ENCODE peak calls at places on chromosome 17, in seven cellular contexts. D is HCT116, A is HepG2, G is GM12878, S is SK-N-SH, B is H1, C is K562. F is an unnamed sample.

GRCh38 chr17:43401293-43401692 is 2.5 kb downstream of the ARL4D start:
- DNase-seq in D (no peak), A (no peak), G (no peak), B (no peak), S (no peak), C (no peak), F (no peak)

GRCh38 chr17:72677714-72678390 is 414.6 kb downstream of the SLC39A11 start:
- DNase-seq in D (no peak), S (no peak), G (no peak), C (no peak), B (no peak), A (no peak), F (no peak)

GRCh38 chr17:44416558-44417289 is 27.3 kb upstream of the ITGA2B start:
- DNase-seq in B (no peak), S (no peak), A (no peak), G (no peak), D (no peak), C (no peak), F (no peak)

GRCh38 chr17:77356690-77357201 is 216.0 kb downstream of the SEC14L1 start:
- DNase-seq in S (no peak), D (no peak), C (no peak), G (no peak), B (no peak), A (no peak), F (no peak)

GRCh38 chr17:81870155-81870977 is 771 bp downstream of the ARHGDIA start:
- DNase-seq in S (peak), A (no peak), G (no peak), D (no peak), C (peak), B (peak), F (peak)

GRCh38 chr17:42651392-42651791 is 7.7 kb upstream of the TUBG2 start:
- DNase-seq in G (no peak), D (no peak), C (no peak), B (no peak), S (no peak), A (no peak), F (no peak)

GRCh38 chr17:74512041-74512440 is 19.2 kb downstream of the CD300LB start:
- DNase-seq in A (no peak), S (no peak), C (no peak), D (no peak), G (no peak), B (no peak), F (no peak)

GRCh38 chr17:30950189-30950588 is 20.6 kb upstream of the RNF135 start:
- DNase-seq in S (no peak), B (no peak), D (no peak), G (no peak), C (no peak), A (no peak), F (no peak)

GRCh38 chr17:74711058-74711824 is 1.5 kb downstream of the CD300LF start:
- DNase-seq in D (no peak), C (no peak), S (no peak), G (no peak), A (no peak), B (no peak), F (no peak)

GRCh38 chr17:35289222-35289621 is 46.4 kb downstream of the SLFN5 start:
- DNase-seq in D (no peak), S (no peak), G (no peak), C (no peak), A (no peak), B (no peak), F (no peak)

GRCh38 chr17:77036841-77037381 is 103.9 kb upstream of the SEC14L1 start:
- DNase-seq in C (peak), S (peak), B (no peak), G (no peak), D (no peak), A (no peak), F (peak)

GRCh38 chr17:49000943-49001342 is 3.8 kb downstream of the IGF2BP1 start:
- DNase-seq in A (no peak), D (no peak), G (no peak), C (no peak), B (no peak), S (no peak), F (no peak)

GRCh38 chr17:61494325-61495160 is 42.3 kb downstream of the TBX4 start:
- DNase-seq in C (no peak), D (no peak), B (no peak), S (peak), A (peak), G (no peak), F (no peak)

GRCh38 chr17:38379448-38379847 is 27.8 kb downstream of the SOCS7 start:
- DNase-seq in C (no peak), S (no peak), G (no peak), A (no peak), D (no peak), B (no peak), F (peak)

GRCh38 chr17:81453049-81453448 is 57.8 kb downstream of the BAHCC1 start:
- DNase-seq in B (no peak), G (no peak), A (no peak), C (no peak), S (no peak), D (no peak), F (no peak)

GRCh38 chr17:4900231-4901107 is 1.1 kb downstream of the C17orf107 start:
- DNase-seq in G (no peak), B (peak), C (no peak), A (no peak), S (no peak), D (no peak), F (no peak)

GRCh38 chr17:44965491-44966234 is 2.4 kb downstream of the C1QL1 start:
- DNase-seq in B (no peak), D (no peak), C (no peak), A (no peak), S (no peak), G (no peak), F (no peak)

GRCh38 chr17:38428150-38428642 is at the start of gene ARHGAP23:
- DNase-seq in S (peak), G (no peak), C (peak), A (no peak), D (no peak), B (peak), F (peak)

GRCh38 chr17:28878158-28878910 is 19.2 kb downstream of the FLOT2 start:
- DNase-seq in C (no peak), G (no peak), D (no peak), B (no peak), S (no peak), A (no peak), F (no peak)

GRCh38 chr17:63171428-63172205 is 205.6 kb downstream of the TANC2 start:
- DNase-seq in B (no peak), G (no peak), C (no peak), A (no peak), S (no peak), D (no peak), F (no peak)

GRCh38 chr17:62101090-62101489 is 36.0 kb upstream of the MED13 start:
- DNase-seq in D (no peak), C (no peak), G (no peak), S (no peak), B (no peak), A (no peak), F (no peak)

GRCh38 chr17:52024296-52024870 is 134.1 kb downstream of the CA10 start:
- DNase-seq in B (no peak), S (peak), D (no peak), G (no peak), A (no peak), C (no peak), F (no peak)

GRCh38 chr17:74309902-74310301 is 16.1 kb upstream of the KIF19 start:
- DNase-seq in C (no peak), G (no peak), B (no peak), D (no peak), S (no peak), A (no peak), F (no peak)

GRCh38 chr17:1482686-1483445 is 9.6 kb downstream of the MYO1C start:
- DNase-seq in S (no peak), B (no peak), A (no peak), D (no peak), C (no peak), G (no peak), F (no peak)

GRCh38 chr17:48733632-48734327 is 5.2 kb upstream of the HOXB13 start:
- DNase-seq in D (no peak), A (no peak), S (no peak), C (no peak), G (no peak), B (no peak), F (no peak)

GRCh38 chr17:81295031-81295677 is at the start of gene SLC38A10:
- DNase-seq in B (peak), S (peak), G (peak), A (peak), D (peak), C (peak), F (peak)

GRCh38 chr17:33016920-33017319 is 25.3 kb downstream of the SPACA3 start:
- DNase-seq in S (no peak), B (peak), C (no peak), D (no peak), A (no peak), G (no peak), F (no peak)

GRCh38 chr17:32684087-32684828 is 192.7 kb downstream of the MYO1D start:
- DNase-seq in S (no peak), C (no peak), D (no peak), A (no peak), G (no peak), B (no peak), F (no peak)

GRCh38 chr17:8679136-8679535 is 48.6 kb upstream of the MYH10 start:
- DNase-seq in S (no peak), B (no peak), A (no peak), D (no peak), G (no peak), C (no peak), F (no peak)

GRCh38 chr17:75439287-75439686 is 17.1 kb upstream of the TMEM94 start:
- DNase-seq in S (no peak), B (no peak), D (no peak), C (no peak), A (no peak), G (no peak), F (no peak)

GRCh38 chr17:38322156-38322779 is 21.5 kb downstream of the GPR179 start:
- DNase-seq in S (peak), D (peak), B (peak), A (peak), G (no peak), C (peak), F (peak)

GRCh38 chr17:56083475-56083874 is 69.8 kb upstream of the ANKFN1 start:
- DNase-seq in S (no peak), C (no peak), D (no peak), A (no peak), G (no peak), B (no peak), F (no peak)

GRCh38 chr17:18093616-18094408 is 6.1 kb downstream of the DRG2 start:
- DNase-seq in S (no peak), B (no peak), A (peak), G (no peak), D (peak), C (no peak), F (no peak)

GRCh38 chr17:28612936-28613872 is 781 bp downstream of the RSKR start:
- DNase-seq in C (peak), S (peak), B (peak), G (no peak), D (no peak), A (peak), F (peak)

GRCh38 chr17:83004791-83005380 is 74.5 kb upstream of the METRNL start:
- DNase-seq in D (no peak), G (no peak), S (peak), C (no peak), B (no peak), A (no peak), F (peak)

GRCh38 chr17:32777922-32778321 is 99.0 kb downstream of the MYO1D start:
- DNase-seq in G (no peak), A (no peak), B (no peak), S (no peak), D (no peak), C (no peak), F (no peak)

GRCh38 chr17:3739422-3740124 is 15.9 kb downstream of the HASPIN start:
- DNase-seq in D (no peak), C (no peak), S (no peak), G (no peak), B (no peak), A (no peak), F (no peak)

DNA sequence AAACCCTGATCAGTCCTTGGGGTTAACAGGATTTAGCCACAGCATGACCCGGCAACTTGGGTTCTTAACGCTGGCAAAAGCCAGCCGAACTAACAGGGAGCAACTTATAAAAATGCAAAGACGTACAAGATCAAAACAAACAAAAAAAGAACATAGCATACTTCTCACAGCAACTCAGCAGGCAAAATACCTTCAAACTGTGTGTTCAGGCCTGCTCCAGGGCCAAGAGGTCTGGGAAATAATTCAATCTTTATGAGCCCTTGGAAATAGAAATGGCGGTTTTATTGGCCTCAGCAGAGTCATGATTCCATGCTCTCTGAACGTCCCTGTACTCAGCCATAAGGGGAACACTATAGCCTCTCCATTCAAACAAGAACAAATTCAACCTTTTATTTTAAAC is 101.4 kb upstream of the C17orf78 start:
- DNase-seq in A (no peak), D (no peak), S (no peak), G (no peak), C (no peak), B (no peak), F (no peak)
- TF ChIP-seq JUND in A (no peak), D (no peak), S (no peak), G (no peak), C (no peak), B (no peak), F (no peak)

DNA sequence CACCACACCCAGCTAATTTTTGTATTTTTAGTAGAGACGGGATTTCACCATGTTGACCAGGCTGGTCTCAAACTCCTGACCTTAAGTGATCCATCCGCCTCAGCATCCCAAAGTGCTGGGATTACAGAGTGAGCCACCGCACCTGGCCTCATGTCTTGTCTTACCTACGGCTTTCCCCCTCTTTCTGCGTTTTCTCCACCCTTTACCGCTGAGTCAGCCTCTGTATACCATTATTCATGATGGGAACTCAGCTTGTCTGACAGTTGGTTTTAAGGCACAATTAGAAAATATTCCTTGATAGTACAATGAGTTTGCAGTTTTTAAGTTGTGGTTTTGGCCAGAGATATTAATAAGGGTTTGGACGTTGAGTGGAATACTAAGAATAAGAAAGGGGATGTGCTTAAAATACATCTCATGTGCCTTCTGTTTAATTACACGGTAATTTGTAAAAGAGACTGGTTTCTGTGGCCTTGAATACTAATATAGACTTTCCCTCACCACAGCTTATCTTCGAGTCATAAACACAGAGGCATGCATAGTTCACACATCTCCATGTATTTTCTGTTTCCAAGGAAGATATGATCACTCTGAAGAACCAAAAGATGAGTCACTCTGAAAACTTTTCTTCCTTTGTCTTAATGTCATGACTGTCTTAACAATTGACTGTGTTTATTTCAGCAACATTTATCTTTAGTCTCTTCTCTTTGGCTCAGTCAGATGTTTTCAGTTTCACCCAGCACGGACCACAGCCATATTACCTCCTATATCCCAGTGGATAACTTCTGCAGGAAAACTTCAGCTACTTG is 54.3 kb downstream of the PITPNC1 start:
- DNase-seq in S (no peak), B (no peak), D (peak), A (no peak), G (no peak), C (no peak), F (no peak)
- TF ChIP-seq JUND in S (peak), B (no peak), D (peak), A (no peak), G (peak), C (peak), F (no peak)

GRCh38 chr17:78993981-78994671 is 14.4 kb upstream of the LGALS3BP start:
- DNase-seq in C (no peak), S (peak), G (no peak), B (no peak), D (no peak), A (no peak), F (peak)

GRCh38 chr17:78992542-78993212 is 13.0 kb upstream of the LGALS3BP start:
- DNase-seq in C (no peak), G (no peak), B (no peak), D (no peak), S (no peak), A (no peak), F (no peak)

GRCh38 chr17:78991906-78992532 is 12.3 kb upstream of the LGALS3BP start:
- DNase-seq in B (no peak), A (no peak), C (no peak), S (peak), G (no peak), D (no peak), F (no peak)

GRCh38 chr17:78995022-78995760 is 14.4 kb downstream of the CANT1 start:
- DNase-seq in D (no peak), B (no peak), S (peak), C (no peak), G (no peak), A (no peak), F (peak)

DNA sequence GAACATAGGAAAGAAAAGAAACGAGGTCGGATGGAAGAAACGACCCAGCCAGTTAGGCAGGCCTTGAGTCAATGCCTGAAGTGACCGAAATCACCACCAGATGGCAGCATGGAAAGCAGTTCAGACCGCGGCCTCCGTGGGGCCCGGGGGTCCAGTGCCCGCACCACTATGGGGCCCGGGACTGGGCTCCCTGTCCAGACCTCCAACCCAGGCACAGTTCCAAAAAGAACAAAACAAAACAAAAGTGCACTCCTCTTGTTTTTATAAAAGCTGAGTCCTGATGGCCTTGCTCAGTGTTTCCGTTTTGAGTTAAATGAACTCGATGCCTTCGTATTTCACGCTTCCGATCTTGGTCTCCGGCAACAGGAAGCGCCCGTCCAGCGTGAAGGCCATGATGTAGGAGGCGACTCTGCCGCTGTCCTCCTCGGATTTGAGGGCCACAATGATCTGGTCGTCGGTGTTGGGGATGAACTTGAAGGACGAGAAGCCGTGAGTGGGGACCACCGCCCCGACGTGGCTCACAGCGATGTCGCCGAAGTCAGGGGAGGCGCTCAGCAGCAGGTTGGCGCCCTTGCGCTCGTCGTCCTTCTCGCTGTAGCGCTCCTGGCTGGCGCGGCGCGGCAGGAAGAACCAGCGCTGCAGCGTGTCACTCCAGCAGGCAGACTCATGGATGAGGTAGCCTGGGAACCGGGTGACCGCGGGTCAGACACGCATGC is 13.7 kb upstream of the LGALS3BP start:
- DNase-seq in D (no peak), G (no peak), A (peak), C (peak), S (peak), B (peak), F (peak)
- TF ChIP-seq JUND in D (no peak), G (no peak), A (no peak), C (no peak), S (no peak), B (no peak), F (no peak)

GRCh38 chr17:40251576-40251975 is 32.5 kb downstream of the WIPF2 start:
- DNase-seq in D (peak), S (no peak), B (no peak), A (no peak), G (no peak), C (peak), F (no peak)

GRCh38 chr17:40243756-40244155 is 24.7 kb downstream of the WIPF2 start:
- DNase-seq in S (no peak), A (no peak), G (no peak), D (no peak), C (no peak), B (no peak), F (no peak)

GRCh38 chr17:40244255-40244654 is 25.2 kb downstream of the WIPF2 start:
- DNase-seq in B (no peak), D (no peak), A (no peak), S (no peak), C (no peak), G (no peak), F (no peak)

GRCh38 chr17:40248507-40248906 is 29.4 kb downstream of the WIPF2 start:
- DNase-seq in A (no peak), C (no peak), B (no peak), D (no peak), G (no peak), S (no peak), F (no peak)

DNA sequence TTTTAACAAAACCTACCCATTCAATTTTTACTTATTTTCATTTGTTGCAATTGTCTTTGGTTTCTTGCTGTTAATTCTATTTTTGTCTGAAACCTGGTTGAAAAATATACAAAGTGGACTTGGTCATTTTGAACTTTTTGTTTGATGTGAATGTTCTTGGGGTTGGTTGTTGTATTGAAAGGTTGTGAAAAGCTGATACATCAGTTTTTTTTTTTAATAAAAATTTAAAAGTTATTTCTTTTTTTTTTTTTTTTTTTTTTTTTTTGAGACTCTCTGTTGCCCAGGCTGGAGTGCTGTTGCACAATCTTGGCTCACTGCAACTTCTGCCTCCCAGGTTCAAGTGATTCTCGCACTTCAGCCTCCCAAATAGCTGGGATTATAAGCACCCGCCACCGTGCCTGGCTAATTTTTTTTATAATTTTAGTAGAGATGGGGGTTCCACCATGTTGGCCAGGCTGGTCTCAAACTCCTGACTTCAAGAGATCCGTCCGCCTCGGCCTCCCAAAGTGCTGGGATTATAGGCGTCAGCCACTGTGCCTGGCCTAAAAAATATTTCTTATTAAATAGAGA is 28.9 kb downstream of the WIPF2 start:
- DNase-seq in D (no peak), C (no peak), S (no peak), A (no peak), G (no peak), B (no peak), F (no peak)
- TF ChIP-seq JUND in D (no peak), C (no peak), S (no peak), A (no peak), G (no peak), B (no peak), F (no peak)

DNA sequence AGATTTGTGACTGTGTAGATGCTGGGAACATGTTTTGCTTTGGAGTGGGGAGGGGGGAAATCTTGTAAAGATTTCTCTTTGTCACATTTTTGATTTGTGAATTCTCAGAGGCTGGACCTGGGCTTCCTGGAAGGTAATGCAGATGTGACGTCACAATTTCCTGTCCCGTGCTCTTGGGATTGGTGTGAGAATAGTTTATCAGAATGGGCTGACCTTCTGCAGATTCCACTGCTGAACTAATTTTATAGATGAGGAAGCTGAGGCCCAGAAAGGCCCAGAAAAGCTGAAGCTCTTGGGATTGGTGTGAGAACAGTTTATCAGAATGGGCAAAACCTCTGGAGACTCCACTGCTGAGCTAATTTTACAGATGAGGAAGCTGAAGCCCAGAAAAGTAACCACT is 34.0 kb downstream of the HS3ST3B1 start:
- DNase-seq in D (no peak), A (no peak), S (no peak), C (peak), B (no peak), G (no peak), F (no peak)
- TF ChIP-seq JUND in D (no peak), A (no peak), S (no peak), C (peak), B (no peak), G (no peak), F (no peak)

F was measured in T47D.